ENCODE peak calls at places on chromosomes 12 and 14, in six cellular contexts. F is IMR-90, S is heart left ventricle, L is neuronal stem cell, C is mesenchymal stem cell, K is aorta. B is an unnamed sample.

GRCh38 chr14:32230181-32230580 is 27.1 kb upstream of the RNU6-8 start:
- DNase-seq in F (peak; percentile 33), S (no peak), L (no peak), C (peak; percentile 32), K (no peak), B (peak; percentile 79)

GRCh38 chr14:77681196-77682157 is 26.3 kb downstream of the ALKBH1 start:
- DNase-seq in F (peak; percentile 25), S (no peak), L (no peak), C (peak; percentile 25), K (no peak), B (peak; percentile 60)

GRCh38 chr14:99026471-99026870 is 245.5 kb downstream of the BCL11B start:
- DNase-seq in F (no peak), S (no peak), L (no peak), C (no peak), K (no peak), B (peak; percentile 11)

GRCh38 chr14:64137657-64138290 is 156.4 kb downstream of the ESR2 start:
- DNase-seq in F (peak; percentile 8), S (no peak), L (no peak), C (peak; percentile 26), K (no peak), B (no peak)

GRCh38 chr12:38983117-38983571 is 77.8 kb upstream of the CPNE8 start:
- DNase-seq in F (no peak), S (no peak), L (no peak), C (no peak), K (no peak), B (peak; percentile 3)

GRCh38 chr12:109744026-109744425 is 30.4 kb downstream of the FAM222A start:
- DNase-seq in F (no peak), S (peak; percentile 14), L (no peak), C (no peak), K (peak; percentile 52), B (no peak)

GRCh38 chr12:65705380-65705876 is 118.9 kb upstream of the HMGA2 start:
- DNase-seq in F (no peak), S (no peak), L (no peak), C (no peak), K (no peak), B (no peak)

GRCh38 chr14:28609228-28609828 is 157.3 kb upstream of the FOXG1 start:
- DNase-seq in F (peak; percentile 1), S (peak; percentile 14), L (peak; percentile 73), C (peak; percentile 30), K (no peak), B (peak; percentile 37)

DNA sequence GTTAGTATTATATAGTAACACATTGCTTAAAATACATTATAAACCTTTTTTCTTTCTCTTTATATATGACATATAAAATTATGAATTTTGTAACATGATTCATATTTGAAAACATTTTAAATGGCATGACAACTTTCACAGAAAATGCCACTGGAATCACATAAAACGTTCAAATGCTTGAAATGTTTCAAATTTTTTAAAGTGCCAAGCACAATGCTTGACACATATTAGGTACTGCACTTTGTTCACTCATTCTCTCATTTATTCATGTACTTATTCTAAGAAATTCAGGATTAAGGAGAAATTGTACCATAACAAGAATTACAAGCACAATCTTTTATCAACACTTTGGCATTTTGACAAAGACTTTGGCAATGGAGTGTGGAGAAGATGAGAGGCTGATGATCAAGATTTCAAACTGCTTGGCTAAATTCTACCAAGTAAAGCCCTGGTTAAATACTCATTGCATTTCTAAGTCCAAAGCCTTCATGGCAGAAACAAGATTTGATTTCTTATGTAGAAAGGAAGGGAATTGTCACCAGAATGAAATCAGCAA is 232.2 kb downstream of the C12orf50 start:
- DNase-seq in F (no peak), S (no peak), L (no peak), C (no peak), K (no peak), B (no peak)
- H3K4me1 ChIP-seq in F (peaks cover 6% of the 10 kb centered on the region), S (no peaks in the 10 kb centered on the region), L (no peaks in the 10 kb centered on the region), C (no peaks in the 10 kb centered on the region), K (peaks cover 3% of the 10 kb centered on the region), B (no peaks in the 10 kb centered on the region)

DNA sequence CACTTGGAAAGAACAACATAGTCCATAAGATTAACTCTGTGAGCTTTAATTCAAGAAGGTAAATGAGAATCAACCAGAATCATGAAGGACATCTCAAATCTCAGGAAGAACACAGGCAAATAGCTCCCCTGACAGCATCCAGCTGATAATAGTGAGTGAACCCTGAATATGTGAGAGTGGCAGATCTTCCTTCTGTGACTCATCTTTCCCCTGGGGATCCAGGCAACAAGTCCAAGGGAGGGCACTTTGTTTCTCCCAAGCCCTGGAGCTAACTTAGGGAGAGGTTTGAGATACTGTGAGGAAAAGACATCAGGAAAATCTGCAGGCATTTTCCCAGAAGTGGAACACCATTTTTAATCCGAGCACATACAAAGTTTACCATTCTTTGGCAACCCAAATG is 763.9 kb upstream of the MGAT4C start:
- DNase-seq in F (no peak), S (no peak), L (no peak), C (no peak), K (no peak), B (no peak)
- H3K9me3 ChIP-seq in F (no peaks in the 10 kb centered on the region), S (peaks cover 23% of the 10 kb centered on the region), L (no peaks in the 10 kb centered on the region), C (peaks cover 15% of the 10 kb centered on the region), K (no peaks in the 10 kb centered on the region), B (no peaks in the 10 kb centered on the region)

GRCh38 chr12:6699989-6700645 is 498 bp downstream of the PIANP start:
- DNase-seq in F (no peak), S (no peak), L (peak; percentile 32), C (no peak), K (peak; percentile 80), B (no peak)
- H3K4me3 ChIP-seq in F (peak overlapping the region; percentile 81), S (peak overlapping the region; percentile 21), L (peak overlapping the region; percentile 98), C (peak overlapping the region; percentile 74), K (peak overlapping the region; percentile 36), B (peak overlapping the region; percentile 18)

GRCh38 chr14:68549966-68550705 is 242.7 kb downstream of the ZFP36L1 start:
- DNase-seq in F (no peak), S (no peak), L (no peak), C (peak; percentile 85), K (no peak), B (no peak)

GRCh38 chr14:68548194-68549056 is 244.4 kb downstream of the ZFP36L1 start:
- DNase-seq in F (peak; percentile 98), S (peak; percentile 95), L (peak; percentile 51), C (peak; percentile 99), K (peak; percentile 95), B (peak; percentile 98)

GRCh38 chr14:68547305-68548193 is 245.3 kb downstream of the ZFP36L1 start:
- DNase-seq in F (peak; percentile 93), S (peak; percentile 57), L (no peak), C (peak; percentile 98), K (no peak), B (peak; percentile 99)

GRCh38 chr14:68551045-68551683 is 241.7 kb downstream of the ZFP36L1 start:
- DNase-seq in F (no peak), S (no peak), L (no peak), C (peak; percentile 55), K (no peak), B (no peak)

GRCh38 chr14:68549057-68549421 is 243.8 kb downstream of the ZFP36L1 start:
- DNase-seq in F (peak; percentile 72), S (no peak), L (no peak), C (peak; percentile 96), K (no peak), B (peak; percentile 82)
- H3K4me1 ChIP-seq in F (peaks cover 43% of the 10 kb centered on the region), S (peaks cover 37% of the 10 kb centered on the region), L (peaks cover 23% of the 10 kb centered on the region), C (peaks cover 33% of the 10 kb centered on the region), K (peaks cover 13% of the 10 kb centered on the region), B (peaks cover 79% of the 10 kb centered on the region)

DNA sequence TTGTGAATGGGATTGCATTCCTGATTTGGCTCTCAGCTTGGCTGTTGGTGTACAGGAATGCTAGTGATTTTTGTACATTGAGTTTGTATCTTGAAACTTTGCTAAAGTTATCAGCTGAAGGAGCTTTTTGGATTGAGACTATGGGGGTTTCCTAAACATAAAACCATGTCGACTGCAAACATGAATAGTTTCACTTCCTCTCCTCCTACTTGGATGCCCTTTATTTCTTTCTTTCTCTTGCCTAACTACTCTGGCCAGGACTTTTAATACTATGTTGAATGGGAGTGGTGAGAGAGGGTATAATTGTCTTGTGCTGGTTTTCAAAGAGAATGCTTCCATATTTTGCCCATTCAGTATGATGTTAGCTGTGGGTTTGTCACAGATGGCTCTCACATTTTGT is 141.5 kb downstream of the CEP83 start:
- DNase-seq in F (no peak), S (no peak), L (no peak), C (no peak), K (no peak), B (no peak)
- H3K9me3 ChIP-seq in F (peaks cover 12% of the 10 kb centered on the region), S (peaks cover 30% of the 10 kb centered on the region), L (peaks cover 45% of the 10 kb centered on the region), C (peaks cover 48% of the 10 kb centered on the region), K (no peaks in the 10 kb centered on the region), B (peaks cover 6% of the 10 kb centered on the region)

GRCh38 chr12:110923692-110924334 is 3.4 kb upstream of the MYL2 start:
- DNase-seq in F (no peak), S (no peak), L (no peak), C (no peak), K (no peak), B (no peak)

GRCh38 chr12:110929818-110930217 is 9.4 kb upstream of the MYL2 start:
- DNase-seq in F (no peak), S (no peak), L (no peak), C (no peak), K (no peak), B (no peak)

GRCh38 chr12:110930348-110931314 is 10.3 kb upstream of the MYL2 start:
- DNase-seq in F (no peak), S (no peak), L (no peak), C (no peak), K (no peak), B (no peak)

GRCh38 chr12:110928700-110929099 is 8.3 kb upstream of the MYL2 start:
- DNase-seq in F (no peak), S (peak; percentile 91), L (no peak), C (no peak), K (no peak), B (no peak)

DNA sequence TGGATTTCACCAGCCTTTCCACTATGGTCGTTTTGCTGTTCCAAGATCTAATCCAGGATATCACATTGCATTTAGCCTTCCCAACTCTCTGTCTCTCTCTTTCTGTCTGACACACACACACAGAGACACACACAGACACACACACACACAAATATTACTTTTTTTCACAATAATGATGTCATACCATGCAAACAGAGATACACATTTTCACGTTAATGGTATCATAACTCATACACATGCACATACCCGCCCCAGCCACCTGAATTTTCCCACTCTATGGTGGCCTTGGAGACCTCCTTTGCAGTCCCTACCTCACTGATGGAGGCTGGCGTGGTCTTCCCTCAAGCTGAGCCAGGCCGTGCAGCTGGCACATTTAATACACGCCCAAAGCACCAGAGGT is 7.2 kb upstream of the MYL2 start:
- DNase-seq in F (no peak), S (no peak), L (no peak), C (no peak), K (no peak), B (no peak)
- H3K4me3 ChIP-seq in F (no peak overlapping the region), S (no peak overlapping the region), L (no peak overlapping the region), C (no peak overlapping the region), K (no peak overlapping the region), B (no peak overlapping the region)

DNA sequence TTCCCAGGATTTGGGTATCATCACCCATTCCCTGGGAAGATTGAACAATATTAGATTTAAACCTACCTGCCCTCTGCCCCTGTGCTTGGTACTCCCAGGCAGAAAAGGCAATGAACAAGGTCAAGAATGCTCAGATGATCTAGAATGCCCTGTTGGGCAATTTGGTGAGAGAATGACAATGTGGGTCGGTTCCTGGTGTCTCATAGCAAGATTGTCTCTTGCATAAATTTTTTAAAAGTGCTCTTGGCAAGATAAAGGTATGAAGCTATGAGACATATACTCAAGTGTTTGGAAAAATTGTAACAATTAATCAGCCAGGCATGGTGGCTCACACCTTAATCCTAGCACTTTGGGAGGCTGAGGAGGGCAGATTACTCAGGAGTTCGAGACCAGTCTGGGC is 86.0 kb upstream of the OTX2 start:
- DNase-seq in F (no peak), S (no peak), L (no peak), C (no peak), K (no peak), B (no peak)
- H3K4me1 ChIP-seq in F (no peaks in the 10 kb centered on the region), S (no peaks in the 10 kb centered on the region), L (peaks cover 26% of the 10 kb centered on the region), C (no peaks in the 10 kb centered on the region), K (no peaks in the 10 kb centered on the region), B (no peaks in the 10 kb centered on the region)